ENCODE peak calls at places on chromosomes 1 and 21, in six cellular contexts. Y is transverse colon, N is A549, Q is upper lobe of left lung, H is esophagus muscularis mucosa, M is prostate gland. P is an unnamed sample.

GRCh38 chr21:10418649-10419048 is 102.7 kb upstream of the TPTE start:
- DNase-seq in Y (no peak), H (peak), N (no peak), Q (no peak), M (no peak), P (no peak)

GRCh38 chr21:36734367-36735200 is 35.7 kb downstream of the SIM2 start:
- DNase-seq in Y (no peak), Q (peak), M (no peak), H (no peak), N (no peak), P (no peak)

GRCh38 chr1:201100169-201100930 is 11.9 kb downstream of the CACNA1S start:
- DNase-seq in Y (no peak), M (no peak), H (no peak), N (no peak), Q (no peak), P (no peak)

GRCh38 chr1:45685308-45686080 is 839 bp downstream of the GPBP1L1 start:
- DNase-seq in N (peak), M (peak), Y (no peak), H (no peak), Q (no peak), P (no peak)

GRCh38 chr1:39926820-39927219 is 25.1 kb upstream of the MYCL start:
- DNase-seq in N (no peak), H (no peak), M (no peak), Y (no peak), Q (no peak), P (no peak)

GRCh38 chr1:41169799-41170180 is 72.3 kb downstream of the SCMH1 start:
- DNase-seq in H (no peak), N (no peak), Y (no peak), M (no peak), Q (no peak), P (no peak)

GRCh38 chr21:40300300-40300699 is 433.1 kb downstream of the PCP4 start:
- DNase-seq in N (no peak), Y (no peak), M (no peak), Q (no peak), H (no peak), P (no peak)

GRCh38 chr1:184242507-184242943 is 144.3 kb upstream of the C1orf21 start:
- DNase-seq in Q (no peak), H (no peak), N (no peak), M (no peak), Y (no peak), P (no peak)

GRCh38 chr1:116951175-116951935 is 41.6 kb downstream of the PTGFRN start:
- DNase-seq in M (no peak), Q (peak), N (no peak), H (peak), Y (peak), P (no peak)

GRCh38 chr1:74395492-74395891 is 116.9 kb downstream of the LRRC53 start:
- DNase-seq in M (no peak), Y (no peak), H (no peak), Q (no peak), N (no peak), P (no peak)

GRCh38 chr1:44714944-44715571 is 15.9 kb downstream of the RNU5D-1 start:
- DNase-seq in N (peak), H (no peak), M (peak), Y (peak), Q (peak), P (no peak)

GRCh38 chr1:111062081-111062480 is 77.8 kb downstream of the DRAM2 start:
- DNase-seq in H (no peak), Y (no peak), N (no peak), M (no peak), Q (no peak), P (no peak)

GRCh38 chr1:168636642-168637111 is 60.3 kb downstream of the XCL1 start:
- DNase-seq in M (no peak), Q (peak), Y (no peak), N (no peak), H (no peak), P (no peak)

GRCh38 chr1:168637350-168637991 is 61.1 kb downstream of the XCL1 start:
- DNase-seq in Q (no peak), N (no peak), M (no peak), Y (no peak), H (no peak), P (no peak)

GRCh38 chr1:168643152-168643551 is 66.7 kb downstream of the XCL1 start:
- DNase-seq in Q (no peak), M (no peak), N (no peak), H (no peak), Y (no peak), P (no peak)

GRCh38 chr1:168638884-168639283 is 62.5 kb downstream of the XCL1 start:
- DNase-seq in Q (no peak), H (no peak), Y (no peak), M (no peak), N (no peak), P (no peak)

DNA sequence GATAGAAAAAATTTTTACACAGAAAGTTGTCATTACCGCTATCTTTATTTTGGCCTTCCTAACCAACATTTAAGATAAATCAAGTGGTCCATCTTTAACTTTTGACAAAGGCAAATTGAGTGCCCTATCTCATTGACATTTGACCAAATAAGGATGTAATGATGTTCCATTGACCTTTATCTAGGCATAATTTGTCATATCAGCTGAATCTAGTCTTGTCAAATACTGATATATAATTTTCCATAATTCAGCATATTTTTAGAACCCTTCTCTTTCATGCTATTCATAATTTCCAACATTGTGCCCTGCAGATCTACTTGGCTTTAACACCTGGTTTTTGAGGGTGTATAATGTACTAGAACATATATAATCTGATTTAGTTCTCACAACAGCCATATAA is 63.8 kb downstream of the XCL1 start:
- DNase-seq in N (no peak), Y (no peak), H (no peak), M (no peak), Q (no peak), P (no peak)
- H3K27ac ChIP-seq in N (no peak), Y (no peak), H (no peak), M (no peak), Q (no peak), P (no peak)

GRCh38 chr1:31715097-31715872 is 11.5 kb upstream of the COL16A1 start:
- DNase-seq in Y (peak), Q (peak), M (peak), N (peak), H (peak), P (no peak)

GRCh38 chr1:31712625-31713024 is 8.8 kb upstream of the COL16A1 start:
- DNase-seq in N (no peak), M (no peak), Q (no peak), Y (peak), H (no peak), P (no peak)

GRCh38 chr1:31709060-31709459 is 5.2 kb upstream of the COL16A1 start:
- DNase-seq in M (no peak), N (no peak), Q (no peak), Y (no peak), H (no peak), P (no peak)

GRCh38 chr1:31714442-31715096 is 10.8 kb upstream of the COL16A1 start:
- DNase-seq in M (peak), N (peak), Y (peak), Q (peak), H (peak), P (no peak)

DNA sequence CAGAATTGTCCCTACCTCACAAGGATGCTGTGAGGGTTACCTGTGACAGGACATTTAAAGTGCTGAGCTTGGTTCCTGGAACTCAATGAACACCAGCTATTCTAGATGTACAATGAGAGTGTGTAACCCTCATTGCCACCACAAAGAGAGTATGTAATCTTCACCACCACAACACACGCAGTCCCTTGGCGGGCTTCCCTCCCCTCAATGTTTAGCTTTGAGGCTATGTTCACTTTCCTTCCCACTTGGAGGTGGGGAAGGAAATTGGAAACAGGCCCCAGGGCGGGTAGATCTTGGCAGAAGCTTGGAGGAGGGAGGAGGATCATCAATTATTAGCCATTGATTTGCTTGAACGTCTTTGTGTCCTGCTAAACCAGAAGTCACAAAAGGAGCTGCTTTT is 8.2 kb upstream of the COL16A1 start:
- DNase-seq in H (no peak), Q (no peak), N (no peak), M (no peak), Y (no peak), P (no peak)
- TF ChIP-seq POLR2A in H (no peak), Q (no peak), N (no peak), M (no peak), Y (no peak), P (no peak)

DNA sequence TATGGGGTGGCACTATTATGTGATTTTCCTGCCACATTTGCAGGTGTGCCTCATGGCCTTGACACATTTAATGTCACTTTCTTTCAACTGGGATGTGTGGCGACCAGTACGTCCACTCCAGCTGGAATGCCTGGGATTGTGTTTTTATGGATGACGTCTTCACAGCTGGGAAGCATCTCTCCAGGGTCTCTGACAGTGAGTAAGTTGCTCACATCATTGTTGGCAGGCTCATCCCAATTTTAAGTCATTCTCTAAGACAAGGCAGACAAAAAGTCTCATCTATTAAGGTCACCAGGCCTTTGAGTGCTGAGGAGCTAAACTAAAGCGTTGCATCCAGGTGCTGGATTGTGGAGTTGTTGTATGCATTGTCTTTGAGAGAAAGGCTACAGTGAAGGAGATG is 43.3 kb downstream of the RUNX1 start:
- DNase-seq in Y (no peak), Q (no peak), M (no peak), N (no peak), H (no peak), P (no peak)
- H3K27ac ChIP-seq in Y (no peak), Q (no peak), M (no peak), N (no peak), H (no peak), P (no peak)

GRCh38 chr1:231185391-231185790 is 23.5 kb downstream of the TRIM67 start:
- DNase-seq in Y (no peak), Q (no peak), H (no peak), M (no peak), N (no peak), P (no peak)
- TF ChIP-seq POLR2A in Y (no peak), Q (no peak), H (no peak), M (no peak), N (no peak), P (no peak)

GRCh38 chr1:9811239-9811966 is 12.4 kb downstream of the CLSTN1 start:
- DNase-seq in H (no peak), Y (no peak), M (no peak), Q (no peak), N (no peak), P (no peak)

GRCh38 chr1:9809122-9809521 is 14.6 kb downstream of the CLSTN1 start:
- DNase-seq in M (no peak), Y (no peak), Q (peak), N (no peak), H (no peak), P (no peak)

GRCh38 chr1:9807541-9807940 is 16.2 kb downstream of the CLSTN1 start:
- DNase-seq in N (no peak), M (no peak), Q (no peak), Y (no peak), H (no peak), P (no peak)

GRCh38 chr1:9805006-9805526 is 18.7 kb downstream of the CLSTN1 start:
- DNase-seq in N (no peak), M (no peak), Q (no peak), Y (peak), H (no peak), P (no peak)

DNA sequence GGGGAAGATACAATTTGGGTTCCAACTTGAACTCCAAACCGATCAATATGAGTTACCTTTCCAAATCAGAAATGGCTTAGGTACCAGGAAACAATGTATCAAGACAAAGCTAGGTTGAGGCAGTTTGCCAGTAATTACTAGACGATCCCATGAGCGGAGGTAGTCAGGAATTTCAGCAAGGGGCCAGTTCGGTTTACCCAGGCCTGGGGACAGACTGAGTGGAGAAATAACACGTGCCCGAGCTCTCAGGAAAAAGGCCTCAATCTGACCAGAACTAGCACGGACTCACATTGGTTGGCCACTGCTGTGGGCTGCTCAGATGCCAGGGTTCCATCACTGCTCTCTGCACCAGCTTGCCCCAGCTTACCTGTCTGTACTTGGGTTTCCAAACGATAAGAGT is 15.3 kb downstream of the CLSTN1 start:
- DNase-seq in H (no peak), M (no peak), Q (no peak), N (no peak), Y (no peak), P (no peak)
- H3K27ac ChIP-seq in H (no peak), M (no peak), Q (no peak), N (no peak), Y (no peak), P (no peak)